ENCODE peak calls at places on chromosomes 1 and 21, in six cellular contexts. O, H, Q, R, T and D are unnamed samples.

GRCh38 chr1:204685236-204686006 is at the start of gene LRRN2:
- DNase-seq in O (no peak), R (peak; percentile 53), T (no peak), Q (no peak), H (no peak), D (peak; percentile 66)

GRCh38 chr1:26848947-26849774 is 13.8 kb upstream of the SFN start:
- DNase-seq in R (peak; percentile 97), Q (no peak), O (no peak), H (no peak), T (peak; percentile 72), D (no peak)

GRCh38 chr1:105137543-105138444 is 1388.1 kb downstream of the AMY1C start:
- DNase-seq in O (no peak), R (peak; percentile 13), H (no peak), Q (no peak), T (no peak), D (no peak)

GRCh38 chr1:156368157-156368658 is 803 bp upstream of the RHBG start:
- DNase-seq in H (no peak), R (no peak), O (no peak), T (no peak), Q (no peak), D (no peak)

GRCh38 chr1:21793104-21793503 is 10.2 kb upstream of the USP48 start:
- DNase-seq in R (no peak), T (no peak), O (no peak), Q (no peak), H (no peak), D (no peak)

GRCh38 chr21:36547464-36547863 is 67.5 kb upstream of the CLDN14 start:
- DNase-seq in T (no peak), H (no peak), R (no peak), Q (no peak), O (no peak), D (no peak)

GRCh38 chr1:45004281-45004920 is 6.7 kb downstream of the HECTD3 start:
- DNase-seq in R (no peak), Q (no peak), H (no peak), O (no peak), T (no peak), D (no peak)

GRCh38 chr1:76314730-76315129 is 240.2 kb downstream of the ST6GALNAC3 start:
- DNase-seq in T (no peak), O (no peak), R (no peak), H (no peak), Q (no peak), D (no peak)

GRCh38 chr1:86487131-86487804 is 18.5 kb downstream of the CLCA1 start:
- DNase-seq in Q (peak; percentile 70), T (peak; percentile 95), O (no peak), H (no peak), R (no peak), D (no peak)

GRCh38 chr1:165075725-165076370 is 280.7 kb downstream of the LMX1A start:
- DNase-seq in T (peak; percentile 21), Q (no peak), H (no peak), R (peak; percentile 13), O (no peak), D (no peak)

GRCh38 chr1:182122855-182123254 is 61.3 kb upstream of the ZNF648 start:
- DNase-seq in T (no peak), Q (no peak), R (no peak), O (no peak), H (no peak), D (no peak)